ENCODE peak calls at places on chromosomes 2 and 18, in four cellular contexts. X is HepG2, K is K562, C is GM12878. F is an unnamed sample.

GRCh38 chr18:60667016-60667415 is 294.4 kb upstream of the MC4R start:
- DNase-seq in X (no peak), K (no peak), C (no peak), F (no peak)

GRCh38 chr2:236167297-236168109 is 683 bp downstream of the GBX2 start:
- DNase-seq in X (no peak), K (peak), C (no peak), F (peak)

GRCh38 chr18:35387367-35387685 is 10.2 kb upstream of the ZNF396 start:
- DNase-seq in K (no peak), C (no peak), X (no peak), F (no peak)

GRCh38 chr2:45283764-45284620 is 274.7 kb upstream of the SIX2 start:
- DNase-seq in K (no peak), X (no peak), C (no peak), F (peak)

GRCh38 chr18:76572517-76573247 is 77.6 kb upstream of the ZNF516 start:
- DNase-seq in K (no peak), X (peak), C (no peak), F (no peak)

GRCh38 chr2:44430340-44430739 is 68.6 kb downstream of the CAMKMT start:
- DNase-seq in X (no peak), C (no peak), K (no peak), F (no peak)

GRCh38 chr2:37982147-37982582 is 57.1 kb downstream of the RMDN2 start:
- DNase-seq in K (peak), X (peak), C (peak), F (peak)

GRCh38 chr2:84841577-84841976 is 39.3 kb downstream of the TRABD2A start:
- DNase-seq in X (no peak), K (no peak), C (no peak), F (no peak)

GRCh38 chr2:200761168-200761715 is 50.5 kb upstream of the BZW1 start:
- DNase-seq in K (no peak), C (no peak), X (no peak), F (no peak)

GRCh38 chr2:57696016-57696415 is 350.6 kb upstream of the VRK2 start:
- DNase-seq in X (no peak), K (no peak), C (no peak), F (peak)

GRCh38 chr2:232492236-232492848 is 4.7 kb upstream of the ECEL1 start:
- DNase-seq in X (no peak), C (no peak), K (no peak), F (no peak)

GRCh38 chr2:197075754-197076337 is 149.3 kb upstream of the PGAP1 start:
- DNase-seq in X (peak), C (no peak), K (peak), F (no peak)

GRCh38 chr2:221434155-221434554 is 137.9 kb downstream of the EPHA4 start:
- DNase-seq in X (no peak), K (no peak), C (no peak), F (no peak)

GRCh38 chr2:231241755-231242507 is 43.5 kb downstream of the ARMC9 start:
- DNase-seq in C (no peak), X (no peak), K (no peak), F (no peak)

GRCh38 chr18:28040216-28040615 is 136.7 kb downstream of the CDH2 start:
- DNase-seq in X (no peak), C (no peak), K (no peak), F (no peak)

GRCh38 chr2:76298022-76298421 is 587.3 kb upstream of the GCFC2 start:
- DNase-seq in X (no peak), K (no peak), C (no peak), F (no peak)

GRCh38 chr2:45452866-45453265 is 158.2 kb downstream of the SRBD1 start:
- DNase-seq in X (no peak), C (no peak), K (no peak), F (no peak)

GRCh38 chr2:16259010-16259409 is 318.7 kb downstream of the MYCN start:
- DNase-seq in C (no peak), K (no peak), X (no peak), F (no peak)

GRCh38 chr2:172285010-172285621 is 142.3 kb upstream of the ITGA6 start:
- DNase-seq in K (no peak), C (no peak), X (no peak), F (peak)

GRCh38 chr18:62781893-62782292 is 66.6 kb downstream of the PHLPP1 start:
- DNase-seq in K (no peak), C (no peak), X (peak), F (no peak)

GRCh38 chr2:136389809-136390208 is 271.9 kb upstream of the CXCR4 start:
- DNase-seq in C (no peak), K (no peak), X (no peak), F (no peak)

GRCh38 chr2:85765081-85765731 is 11.4 kb downstream of the ATOH8 start:
- DNase-seq in C (no peak), X (no peak), K (no peak), F (no peak)

GRCh38 chr2:85413592-85414421 is 3.6 kb upstream of the CAPG start:
- DNase-seq in K (peak), C (no peak), X (no peak), F (no peak)

GRCh38 chr2:157587576-157587975 is 41.1 kb downstream of the ACVR1C start:
- DNase-seq in X (no peak), K (no peak), C (no peak), F (no peak)

GRCh38 chr2:85804583-85804982 is 50.8 kb downstream of the ATOH8 start:
- DNase-seq in C (no peak), K (peak), X (no peak), F (peak)

GRCh38 chr2:28613616-28614501 is 118.0 kb downstream of the PLB1 start:
- DNase-seq in X (peak), C (no peak), K (no peak), F (no peak)

GRCh38 chr18:38545071-38545470 is 979.5 kb upstream of the CELF4 start:
- DNase-seq in K (no peak), C (no peak), X (peak), F (peak)

GRCh38 chr2:134301099-134301970 is 47.5 kb downstream of the MGAT5 start:
- DNase-seq in C (no peak), X (no peak), K (no peak), F (no peak)

GRCh38 chr2:130807659-130808385 is 28.9 kb upstream of the ARHGEF4 start:
- DNase-seq in C (no peak), K (no peak), X (no peak), F (no peak)
- TF ChIP-seq FOXK2 in C (no peak), K (no peak), X (no peak), F (no peak)

DNA sequence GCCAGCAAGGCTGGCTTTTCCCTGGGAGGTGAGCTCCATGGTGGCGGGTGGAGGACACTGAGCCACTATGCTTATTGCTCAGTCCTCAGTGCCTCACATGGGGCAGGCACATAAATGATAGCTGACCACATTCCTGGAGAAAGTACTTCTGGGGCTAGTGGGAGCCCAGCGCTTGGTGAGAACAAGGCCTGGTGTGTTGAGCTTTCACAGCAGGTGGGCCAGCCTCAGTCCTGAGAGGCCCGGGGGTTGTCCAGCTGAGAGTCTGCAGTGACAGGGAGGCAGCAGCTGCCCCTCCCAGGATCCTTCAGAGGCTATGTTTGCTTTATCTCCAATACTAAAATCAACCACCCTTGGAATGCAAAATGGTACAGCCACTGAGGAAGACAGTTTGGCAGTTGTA is 217.7 kb downstream of the ZBTB7C start:
- DNase-seq in C (no peak), X (no peak), K (no peak), F (no peak)
- TF ChIP-seq TARDBP in C (no peak), X (no peak), K (no peak), F (no peak)

DNA sequence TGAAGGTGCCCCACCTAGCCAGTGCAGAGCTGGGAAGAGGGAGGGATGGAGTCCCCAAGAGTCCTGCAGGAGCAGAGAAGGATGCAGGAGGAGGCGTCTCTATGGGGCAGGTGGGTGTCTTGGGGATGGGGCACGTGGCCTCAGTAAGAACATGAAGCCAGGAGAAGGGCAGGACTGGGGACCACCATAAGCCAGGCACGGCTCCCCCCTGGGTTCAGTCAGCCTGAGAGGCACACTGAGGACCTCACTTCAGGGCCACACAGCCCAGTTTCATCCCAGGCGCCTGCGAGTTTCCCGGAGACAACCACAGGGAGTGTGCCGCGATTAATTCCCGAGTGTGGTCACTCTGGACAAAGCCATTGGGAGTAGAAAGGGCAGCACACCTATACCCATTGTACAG is 120.3 kb downstream of the GYPC start:
- DNase-seq in K (no peak), X (no peak), C (no peak), F (no peak)
- TF ChIP-seq FOXK2 in K (no peak), X (no peak), C (no peak), F (no peak)

GRCh38 chr2:218035463-218036100 is 32.8 kb upstream of the TNS1 start:
- DNase-seq in K (no peak), X (no peak), C (no peak), F (no peak)

GRCh38 chr2:218033208-218033589 is 30.4 kb upstream of the TNS1 start:
- DNase-seq in X (no peak), C (no peak), K (no peak), F (no peak)

GRCh38 chr2:218031771-218032257 is 29.0 kb upstream of the TNS1 start:
- DNase-seq in X (no peak), C (no peak), K (no peak), F (no peak)

GRCh38 chr2:218032336-218033171 is 29.8 kb upstream of the TNS1 start:
- DNase-seq in C (no peak), X (no peak), K (no peak), F (no peak)

GRCh38 chr2:218033590-218034496 is 31.0 kb upstream of the TNS1 start:
- DNase-seq in C (no peak), K (no peak), X (no peak), F (no peak)
- TF ChIP-seq TARDBP in C (no peak), K (no peak), X (no peak), F (no peak)

DNA sequence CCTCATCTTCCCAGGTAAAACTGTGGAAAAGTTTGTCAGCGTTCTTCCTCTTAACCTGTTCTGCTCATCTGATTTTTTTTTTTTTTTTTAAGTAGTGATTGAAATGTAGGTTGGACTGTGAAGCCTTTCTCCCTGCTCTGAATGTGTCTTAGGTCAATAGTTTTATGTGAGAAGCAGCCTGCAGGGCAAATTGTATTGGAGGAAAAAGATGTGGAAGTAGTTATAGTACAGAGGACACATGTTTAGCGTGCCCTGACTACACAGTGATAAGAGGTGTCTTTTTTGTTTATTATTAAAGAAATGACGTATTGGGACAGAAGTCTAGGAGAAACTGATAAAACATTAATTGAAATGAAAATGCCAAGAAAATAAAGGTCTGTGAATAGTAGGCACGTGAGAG is 1.5 kb downstream of the MTA3 start:
- DNase-seq in X (no peak), C (no peak), K (no peak), F (no peak)
- TF ChIP-seq FOXK2 in X (no peak), C (no peak), K (no peak), F (no peak)

GRCh38 chr2:73043279-73043678 is 28.2 kb downstream of the SFXN5 start:
- DNase-seq in X (no peak), C (no peak), K (no peak), F (no peak)
- TF ChIP-seq TARDBP in X (no peak), C (no peak), K (no peak), F (no peak)

GRCh38 chr2:10017313-10017941 is 25.9 kb upstream of the KLF11 start:
- DNase-seq in X (no peak), K (no peak), C (no peak), F (no peak)

GRCh38 chr2:10019174-10019971 is 24.0 kb upstream of the KLF11 start:
- DNase-seq in C (no peak), K (no peak), X (peak), F (no peak)

GRCh38 chr2:10016802-10017258 is 26.5 kb upstream of the KLF11 start:
- DNase-seq in C (no peak), K (no peak), X (no peak), F (no peak)

GRCh38 chr2:10014418-10015190 is 28.7 kb upstream of the KLF11 start:
- DNase-seq in C (no peak), X (no peak), K (no peak), F (no peak)

GRCh38 chr2:10016001-10016801 is 27.1 kb upstream of the KLF11 start:
- DNase-seq in X (no peak), C (no peak), K (no peak), F (no peak)
- TF ChIP-seq FOXK2 in X (no peak), C (no peak), K (no peak), F (no peak)

F was measured in HEK293T.